ENCODE peak calls at places on chromosomes 13 and 19, in seven cellular contexts. O is lung; F is A172; H is NCI-H1105; C is Right ventricle myocardium superior; X is activated T-helper 1 cell treated with anti-CD3 and anti-CD28 coated beads, Interleukin-12 subunit alpha, Interleukin-12 subunit beta, Interleukin-2, Interleukin-4 antibody, amounts not matched to agents 30 ng/mL and 10 ng/mL and 1 ng/mL, durations not matched to agents 14 hours and 24 hours and 36 hours; I is activated T-cell treated with anti-CD3 and anti-CD28 coated beads, Interleukin-2, amount 50 U/mL, for 72 hours. K is an unnamed sample.

GRCh38 chr19:10120538-10121198 is 969 bp upstream of the EIF3G start:
- DNase-seq in O (no peak), F (peak; percentile 90), H (no peak), C (no peak), X (no peak), I (no peak), K (no peak)

GRCh38 chr19:28426110-28426901 is 786.6 kb downstream of the UQCRFS1 start:
- DNase-seq in O (no peak), F (no peak), H (no peak), C (no peak), X (no peak), I (no peak), K (no peak)

GRCh38 chr13:50617134-50617721 is 226.3 kb downstream of the DLEU7 start:
- DNase-seq in O (no peak), F (peak; percentile 94), H (no peak), C (no peak), X (no peak), I (no peak), K (no peak)

GRCh38 chr13:65913173-65913572 is 1317.0 kb downstream of the PCDH9 start:
- DNase-seq in O (no peak), F (peak; percentile 67), H (no peak), C (no peak), X (no peak), I (no peak), K (no peak)

GRCh38 chr19:30344446-30345425 is 27.4 kb upstream of the ZNF536 start:
- DNase-seq in O (no peak), F (no peak), H (no peak), C (no peak), X (no peak), I (no peak), K (no peak)

GRCh38 chr13:36385471-36385870 is 39.3 kb upstream of the SPART start:
- DNase-seq in O (no peak), F (peak; percentile 28), H (no peak), C (no peak), X (no peak), I (no peak), K (no peak)

GRCh38 chr13:19634129-19634740 is 776 bp downstream of the MPHOSPH8 start:
- DNase-seq in O (no peak), F (peak; percentile 19), H (no peak), C (no peak), X (no peak), I (no peak), K (peak; percentile 73)

GRCh38 chr19:6018786-6019185 is 40.8 kb upstream of the RANBP3 start:
- DNase-seq in O (no peak), F (no peak), H (no peak), C (no peak), X (no peak), I (no peak), K (peak; percentile 11)

GRCh38 chr19:51479531-51480331 is 1.4 kb downstream of the CEACAM18 start:
- DNase-seq in O (no peak), F (no peak), H (no peak), C (no peak), X (no peak), I (peak; percentile 45), K (no peak)

GRCh38 chr13:25210842-25211241 is 38.8 kb upstream of the AMER2 start:
- DNase-seq in O (no peak), F (no peak), H (no peak), C (no peak), X (no peak), I (no peak), K (no peak)

GRCh38 chr13:22940090-22940710 is 240.6 kb upstream of the SGCG start:
- DNase-seq in O (no peak), F (no peak), H (no peak), C (no peak), X (no peak), I (no peak), K (no peak)

GRCh38 chr13:82305588-82305987 is 1576.7 kb downstream of the SLITRK1 start:
- DNase-seq in O (peak; percentile 40), F (no peak), H (no peak), C (no peak), X (no peak), I (no peak), K (no peak)

GRCh38 chr13:110186221-110186838 is 120.6 kb downstream of the COL4A1 start:
- DNase-seq in O (no peak), F (no peak), H (no peak), C (no peak), X (no peak), I (no peak), K (no peak)